ENCODE peak calls at places on chromosomes 4 and X, in six cellular contexts. U is A549, Y is tibial nerve, H is heart left ventricle, W is upper lobe of left lung, O is suprapubic skin. M is an unnamed sample.

GRCh38 chrX:24479924-24480722 is 15.0 kb downstream of the PDK3 start:
- DNase-seq in U (no peak), O (no peak), H (no peak), Y (peak; percentile 5), W (no peak), M (no peak)

GRCh38 chr4:80183196-80184052 is 13.9 kb upstream of the PRDM8 start:
- DNase-seq in W (no peak), H (no peak), O (peak; percentile 79), Y (no peak), U (no peak), M (no peak)

GRCh38 chr4:40254961-40255721 is 58.3 kb downstream of the RHOH start:
- DNase-seq in U (no peak), O (no peak), W (no peak), Y (no peak), H (no peak), M (no peak)

GRCh38 chrX:80808160-80808735 is 1.4 kb downstream of the BRWD3 start:
- DNase-seq in W (no peak), U (peak; percentile 15), Y (peak; percentile 88), O (peak; percentile 82), H (peak; percentile 74), M (peak; percentile 6)

GRCh38 chrX:154429708-154430107 is 1.2 kb downstream of the ATP6AP1 start:
- DNase-seq in W (no peak), U (no peak), H (no peak), Y (no peak), O (no peak), M (no peak)

GRCh38 chr4:90137545-90137944 is 10.4 kb downstream of the CCSER1 start:
- DNase-seq in O (no peak), W (no peak), Y (no peak), U (no peak), H (no peak), M (no peak)

GRCh38 chr4:86946868-86947493 is 12.2 kb downstream of the AFF1 start:
- DNase-seq in U (no peak), O (no peak), W (no peak), Y (no peak), H (no peak), M (no peak)

GRCh38 chrX:132219343-132219768 is at the start of gene RAP2C:
- DNase-seq in Y (peak; percentile 80), O (peak; percentile 79), U (peak; percentile 75), W (peak; percentile 30), H (peak; percentile 81), M (peak; percentile 16)

GRCh38 chr4:124111922-124112321 is 600.6 kb downstream of the ANKRD50 start:
- DNase-seq in Y (peak; percentile 35), U (peak; percentile 3), O (no peak), H (no peak), W (no peak), M (no peak)

GRCh38 chr4:38132843-38133662 is 172.9 kb downstream of the PTTG2 start:
- DNase-seq in W (no peak), O (peak; percentile 32), H (no peak), Y (no peak), U (no peak), M (no peak)

GRCh38 chrX:11704725-11705495 is 39.2 kb upstream of the ARHGAP6 start:
- DNase-seq in U (no peak), Y (no peak), W (no peak), O (no peak), H (no peak), M (no peak)

GRCh38 chr4:121381148-121381462 is 287 bp upstream of the QRFPR start:
- DNase-seq in W (no peak), Y (no peak), O (no peak), H (no peak), U (no peak), M (no peak)

GRCh38 chrX:106300656-106301055 is 132.6 kb downstream of the PWWP3B start:
- DNase-seq in U (no peak), W (no peak), O (no peak), Y (no peak), H (no peak), M (no peak)

GRCh38 chr4:15469402-15470148 is at the start of gene CC2D2A:
- DNase-seq in Y (no peak), U (peak; percentile 38), H (no peak), O (no peak), W (no peak), M (no peak)

GRCh38 chr4:102477657-102478056 is 23.5 kb upstream of the NFKB1 start:
- DNase-seq in O (no peak), Y (no peak), W (no peak), U (no peak), H (no peak), M (no peak)

GRCh38 chrX:130197464-130197863 is 25.7 kb downstream of the RAB33A start:
- DNase-seq in W (no peak), U (no peak), O (no peak), H (no peak), Y (no peak), M (no peak)

DNA sequence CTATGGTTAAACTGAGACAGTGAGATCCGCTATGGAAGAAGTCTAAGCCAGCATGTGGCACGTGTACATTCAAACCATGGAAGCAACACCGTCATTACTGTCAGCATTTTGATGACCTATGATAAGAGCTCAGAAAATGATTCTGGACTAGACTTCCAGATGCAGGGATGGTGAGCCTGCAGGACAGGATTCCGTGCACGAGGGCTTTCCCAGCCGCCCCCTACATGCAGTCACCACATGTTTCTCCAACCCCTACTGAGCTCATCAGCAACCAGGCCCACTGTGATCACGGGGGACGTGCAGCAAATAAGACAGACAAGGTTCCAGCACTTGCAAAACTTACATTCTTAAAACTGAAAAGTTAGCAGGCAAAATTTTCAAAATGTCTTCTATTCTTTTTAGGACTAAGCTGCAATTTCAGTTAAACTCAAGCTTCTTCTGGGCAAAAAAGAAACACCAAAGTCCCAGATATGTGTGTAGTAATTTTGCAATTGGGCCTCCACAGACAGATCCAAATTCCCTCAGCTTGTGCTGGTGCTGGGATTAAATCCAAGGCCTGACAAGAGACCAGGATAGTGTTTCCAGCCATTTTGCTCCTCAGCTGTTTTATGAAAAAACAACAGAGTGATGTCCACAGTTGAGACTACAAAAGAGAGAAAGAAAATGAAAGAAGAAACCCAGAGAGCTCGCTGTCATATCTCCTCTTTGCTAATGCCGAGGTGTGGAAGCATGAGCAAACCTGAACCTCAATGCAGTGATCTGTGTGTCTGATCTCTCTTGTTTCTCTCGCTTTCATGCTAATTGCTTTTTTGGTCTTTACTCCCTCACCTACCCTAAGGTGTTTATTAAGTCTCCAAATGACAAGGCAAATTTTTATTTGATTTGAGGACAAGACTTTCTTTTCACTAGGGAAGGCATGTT is 118.2 kb downstream of the AFAP1 start:
- DNase-seq in U (no peak), O (no peak), Y (no peak), H (no peak), W (no peak), M (no peak)
- H3K4me1 ChIP-seq in U (peaks cover 81% of the 10 kb centered on the region), O (peaks cover 17% of the 10 kb centered on the region), Y (peaks cover 66% of the 10 kb centered on the region), H (peaks cover 37% of the 10 kb centered on the region), W (no peaks in the 10 kb centered on the region), M (peaks cover 10% of the 10 kb centered on the region)

GRCh38 chr4:8504279-8505007 is 63.9 kb downstream of the TRMT44 start:
- DNase-seq in O (no peak), U (no peak), Y (no peak), H (no peak), W (no peak), M (no peak)

GRCh38 chr4:8506373-8507250 is 66.0 kb downstream of the TRMT44 start:
- DNase-seq in H (peak; percentile 59), Y (no peak), U (no peak), O (no peak), W (peak; percentile 84), M (no peak)

GRCh38 chr4:8505229-8505628 is 64.7 kb downstream of the TRMT44 start:
- DNase-seq in O (no peak), H (no peak), U (no peak), W (peak; percentile 30), Y (no peak), M (no peak)

GRCh38 chr4:8507251-8507570 is 66.6 kb downstream of the TRMT44 start:
- DNase-seq in H (no peak), U (no peak), W (no peak), O (no peak), Y (no peak), M (no peak)

GRCh38 chr4:8506006-8506372 is 65.4 kb downstream of the TRMT44 start:
- DNase-seq in U (no peak), O (no peak), H (no peak), W (no peak), Y (no peak), M (no peak)
- H3K27ac ChIP-seq in U (no peak overlapping the region), O (peak overlapping the region; percentile 77), H (peak overlapping the region; percentile 31), W (peak overlapping the region; percentile 69), Y (no peak overlapping the region), M (peak overlapping the region; percentile 70)

GRCh38 chr4:8186883-8187282 is 12.2 kb upstream of the SH3TC1 start:
- DNase-seq in W (no peak), H (no peak), U (no peak), Y (no peak), O (no peak), M (no peak)

GRCh38 chr4:8188085-8188484 is 11.0 kb upstream of the SH3TC1 start:
- DNase-seq in W (peak; percentile 47), U (peak; percentile 52), H (no peak), O (no peak), Y (no peak), M (no peak)

GRCh38 chr4:8191136-8191747 is 7.8 kb upstream of the SH3TC1 start:
- DNase-seq in W (peak; percentile 88), O (no peak), U (no peak), H (peak; percentile 90), Y (peak; percentile 62), M (peak; percentile 34)

GRCh38 chr4:8189551-8190466 is 9.3 kb upstream of the SH3TC1 start:
- DNase-seq in U (no peak), H (no peak), Y (no peak), W (peak; percentile 68), O (no peak), M (no peak)

DNA sequence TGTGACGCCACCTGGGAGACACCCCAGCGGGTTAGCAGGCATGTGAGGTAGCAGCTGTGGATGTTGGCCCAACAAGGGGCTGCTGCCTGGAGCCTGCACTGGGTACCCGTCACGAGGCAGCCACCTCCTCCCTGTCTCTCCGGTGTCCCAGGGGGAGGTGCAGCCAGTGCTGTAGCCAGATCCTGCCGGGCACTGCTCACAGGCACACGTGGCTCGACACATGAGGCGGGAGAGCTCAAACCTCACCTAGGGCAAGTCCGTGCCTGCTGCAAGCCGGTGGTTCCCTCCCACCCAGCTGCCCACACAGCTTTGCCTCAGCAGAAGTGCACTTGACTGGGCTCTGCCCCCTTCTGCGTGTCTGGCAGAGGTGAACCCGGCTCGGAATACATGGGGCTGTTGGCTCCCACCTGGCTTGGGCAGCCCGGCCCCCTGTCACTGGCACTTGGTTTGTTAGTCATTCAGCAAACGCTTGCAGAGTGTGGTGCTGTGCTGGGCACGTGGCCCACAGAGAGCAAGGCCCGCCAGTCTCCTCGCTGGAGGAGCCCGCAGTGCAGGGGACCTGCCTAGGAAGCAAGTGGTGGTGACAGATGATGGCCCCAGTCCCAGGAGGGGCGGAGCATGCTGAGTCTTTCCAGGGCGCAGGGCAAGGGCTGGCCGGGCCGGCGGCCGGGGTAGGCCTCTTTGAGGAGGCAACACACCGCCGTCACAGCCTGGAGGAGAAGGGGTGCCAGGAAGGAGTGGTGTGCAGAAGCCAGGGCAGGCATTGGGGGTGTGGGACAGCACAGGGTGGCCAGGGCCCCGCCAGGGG is 10.1 kb upstream of the SH3TC1 start:
- DNase-seq in H (peak; percentile 93), W (peak; percentile 88), U (no peak), Y (no peak), O (no peak), M (no peak)
- TF ChIP-seq POLR2A in H (no peak), W (no peak), U (no peak), Y (no peak), O (no peak), M (no peak)

DNA sequence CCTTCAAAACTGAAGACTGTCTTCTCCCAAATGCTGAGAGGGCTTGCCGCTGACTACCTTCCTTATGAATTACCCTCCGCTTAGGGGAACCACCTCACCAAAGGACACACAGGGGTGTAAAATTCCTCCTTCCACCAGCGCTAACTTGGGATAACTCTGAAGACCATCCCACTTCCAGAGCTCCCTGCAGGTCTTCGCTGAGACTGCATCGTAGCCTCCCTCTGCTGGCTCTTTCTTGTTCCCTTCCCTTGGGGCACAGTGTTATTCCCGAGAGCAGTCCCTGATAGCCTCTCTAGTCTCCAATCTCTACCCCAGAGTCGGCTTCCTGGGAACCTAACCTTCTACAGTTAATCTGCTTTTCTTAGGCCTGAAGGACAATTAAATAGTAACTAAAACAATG is 725.5 kb upstream of the ATOH1 start:
- DNase-seq in Y (no peak), O (no peak), W (no peak), U (no peak), H (no peak), M (no peak)
- H3K4me1 ChIP-seq in Y (no peaks in the 10 kb centered on the region), O (no peaks in the 10 kb centered on the region), W (no peaks in the 10 kb centered on the region), U (no peaks in the 10 kb centered on the region), H (no peaks in the 10 kb centered on the region), M (no peaks in the 10 kb centered on the region)

M was measured in esophagus squamous epithelium.